ENCODE peak calls at places on chromosomes 4 and X, in six cellular contexts. A is kidney epithelial cell, E is pancreas, T is cardiac fibroblast, G is vagina, N is heart right ventricle. V is an unnamed sample.

GRCh38 chrX:14032383-14032782 is 2.7 kb upstream of the GEMIN8 start:
- DNase-seq in A (no peak), N (no peak), G (no peak), E (no peak), T (peak; percentile 64), V (peak; percentile 51)

GRCh38 chr4:159014896-159015295 is 88.0 kb upstream of the RAPGEF2 start:
- DNase-seq in N (no peak), T (no peak), G (no peak), E (no peak), A (no peak), V (no peak)

GRCh38 chr4:54588404-54588803 is 69.4 kb upstream of the KIT start:
- DNase-seq in E (no peak), T (peak; percentile 24), A (no peak), N (no peak), G (no peak), V (peak; percentile 85)

GRCh38 chr4:129323630-129324029 is 227.7 kb downstream of the C4orf33 start:
- DNase-seq in T (no peak), E (no peak), G (no peak), N (no peak), A (no peak), V (no peak)

GRCh38 chr4:79498282-79498681 is 90.3 kb upstream of the GK2 start:
- DNase-seq in E (no peak), T (no peak), G (no peak), N (no peak), A (no peak), V (no peak)

GRCh38 chrX:32048285-32048684 is 976.4 kb upstream of the FTHL17 start:
- DNase-seq in G (no peak), A (no peak), N (no peak), E (no peak), T (no peak), V (no peak)

GRCh38 chr4:138405934-138406567 is 163.9 kb upstream of the SLC7A11 start:
- DNase-seq in G (no peak), A (peak; percentile 18), T (peak; percentile 57), N (no peak), E (no peak), V (peak; percentile 83)

GRCh38 chr4:124290678-124291077 is 421.9 kb downstream of the ANKRD50 start:
- DNase-seq in A (no peak), G (no peak), N (no peak), T (no peak), E (no peak), V (peak; percentile 90)

GRCh38 chr4:164779811-164780216 is 25.9 kb downstream of the SMIM31 start:
- DNase-seq in N (no peak), T (peak; percentile 65), E (no peak), G (no peak), A (no peak), V (peak; percentile 60)

GRCh38 chrX:9788908-9789307 is 2.7 kb downstream of the SHROOM2 start:
- DNase-seq in A (peak; percentile 9), T (peak; percentile 57), N (no peak), E (no peak), G (no peak), V (peak; percentile 68)

GRCh38 chr4:11470709-11471441 is 42.2 kb upstream of the HS3ST1 start:
- DNase-seq in A (no peak), N (no peak), E (no peak), T (no peak), G (no peak), V (peak; percentile 83)

GRCh38 chr4:37656649-37657048 is 29.5 kb downstream of the RELL1 start:
- DNase-seq in N (no peak), E (no peak), T (no peak), G (no peak), A (no peak), V (no peak)

GRCh38 chr4:21948347-21949072 is at the start of gene KCNIP4:
- DNase-seq in E (peak; percentile 50), T (peak; percentile 6), A (no peak), G (no peak), N (no peak), V (peak; percentile 2)

GRCh38 chr4:36088542-36088941 is 155.8 kb downstream of the ARAP2 start:
- DNase-seq in N (no peak), E (no peak), A (peak; percentile 43), G (no peak), T (no peak), V (no peak)

GRCh38 chr4:86536166-86536565 is 57.9 kb upstream of the PTPN13 start:
- DNase-seq in T (no peak), E (no peak), N (no peak), A (no peak), G (no peak), V (no peak)

GRCh38 chrX:47112316-47112954 is 32.1 kb downstream of the NDUFB11 start:
- DNase-seq in G (no peak), E (no peak), A (no peak), T (peak; percentile 14), N (no peak), V (peak; percentile 8)

GRCh38 chrX:120560405-120560841 is 339 bp downstream of the CUL4B start:
- DNase-seq in G (no peak), N (no peak), E (no peak), T (no peak), A (no peak), V (peak; percentile 21)

GRCh38 chr4:8032381-8032780 is 92.7 kb upstream of the AFAP1 start:
- DNase-seq in N (no peak), T (no peak), A (no peak), E (no peak), G (no peak), V (no peak)

GRCh38 chr4:76854858-76855257 is 43.1 kb downstream of the SOWAHB start:
- DNase-seq in A (no peak), T (no peak), G (no peak), E (no peak), N (no peak), V (no peak)

GRCh38 chr4:76856183-76856969 is 41.6 kb downstream of the SOWAHB start:
- DNase-seq in N (no peak), E (no peak), A (no peak), G (no peak), T (peak; percentile 68), V (no peak)

GRCh38 chr4:76851375-76851774 is 46.6 kb downstream of the SOWAHB start:
- DNase-seq in T (no peak), N (no peak), A (no peak), E (no peak), G (no peak), V (no peak)

DNA sequence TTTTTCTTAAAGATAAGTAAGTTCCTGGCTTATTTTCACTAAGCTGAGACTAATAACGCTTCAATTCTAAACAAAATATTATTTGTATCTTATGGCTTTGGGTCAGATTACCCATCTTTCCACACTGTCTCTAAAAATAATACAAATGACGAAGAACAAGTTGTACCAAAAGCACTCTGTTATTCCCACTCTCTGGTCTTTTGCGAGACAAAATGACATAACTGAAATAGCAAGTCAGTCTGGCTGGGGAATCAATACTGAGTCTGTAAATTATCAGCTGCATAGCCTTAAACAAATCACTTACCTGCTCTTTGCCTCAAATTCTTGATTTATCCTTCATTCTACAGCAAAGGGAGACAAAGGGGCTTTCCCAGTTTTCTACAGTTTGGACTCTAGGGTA is 40.9 kb downstream of the SOWAHB start:
- DNase-seq in N (no peak), T (no peak), G (no peak), E (no peak), A (no peak), V (no peak)
- H3K4me3 ChIP-seq in N (no peak overlapping the region), T (no peak overlapping the region), G (no peak overlapping the region), E (no peak overlapping the region), A (no peak overlapping the region), V (no peak overlapping the region)

DNA sequence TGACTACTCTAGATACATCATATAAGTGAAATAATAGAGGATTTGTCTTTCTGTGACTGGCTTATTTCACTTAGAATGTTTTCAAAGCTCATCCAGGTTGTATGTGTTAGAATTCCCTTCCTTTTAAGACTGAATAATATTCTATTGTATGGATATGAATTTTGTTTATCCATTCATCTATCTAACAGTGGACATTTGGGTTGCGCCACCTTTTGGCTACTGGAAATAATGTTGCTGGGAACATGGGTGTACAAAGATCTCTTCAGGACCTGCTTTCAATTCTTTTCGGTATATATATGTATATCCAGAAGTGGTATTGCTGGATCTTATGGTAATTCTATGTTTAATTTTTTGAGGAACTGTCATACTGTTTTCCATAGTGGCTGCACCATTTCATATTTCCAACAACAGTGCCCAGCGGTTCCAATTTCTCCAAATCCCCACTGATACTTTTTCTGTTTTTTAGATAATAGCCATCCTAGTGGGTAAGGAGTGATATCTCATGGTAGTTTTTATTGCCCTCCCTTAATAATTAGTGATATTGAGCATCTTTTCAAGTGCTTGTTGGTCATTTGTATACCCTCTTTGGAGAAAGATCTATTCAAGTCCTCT is 3.4 kb upstream of the SCD5 start:
- DNase-seq in A (no peak), T (peak; percentile 54), G (no peak), E (no peak), N (no peak), V (peak; percentile 66)
- TF ChIP-seq CTCF in A (peak; percentile 49), T (peak; percentile 46), G (no peak), E (no peak), N (no peak), V (peak; percentile 64)

GRCh38 chrX:50068893-50069292 is 131.9 kb downstream of the AKAP4 start:
- DNase-seq in A (no peak), T (no peak), E (no peak), N (no peak), G (no peak), V (no peak)

GRCh38 chrX:50068293-50068568 is 132.6 kb downstream of the AKAP4 start:
- DNase-seq in A (no peak), T (no peak), N (no peak), G (no peak), E (no peak), V (no peak)

GRCh38 chrX:50071507-50071906 is 129.3 kb downstream of the AKAP4 start:
- DNase-seq in A (no peak), N (no peak), T (no peak), E (no peak), G (no peak), V (no peak)

GRCh38 chrX:50066318-50066937 is 134.4 kb downstream of the AKAP4 start:
- DNase-seq in E (no peak), G (no peak), A (no peak), N (no peak), T (no peak), V (no peak)

DNA sequence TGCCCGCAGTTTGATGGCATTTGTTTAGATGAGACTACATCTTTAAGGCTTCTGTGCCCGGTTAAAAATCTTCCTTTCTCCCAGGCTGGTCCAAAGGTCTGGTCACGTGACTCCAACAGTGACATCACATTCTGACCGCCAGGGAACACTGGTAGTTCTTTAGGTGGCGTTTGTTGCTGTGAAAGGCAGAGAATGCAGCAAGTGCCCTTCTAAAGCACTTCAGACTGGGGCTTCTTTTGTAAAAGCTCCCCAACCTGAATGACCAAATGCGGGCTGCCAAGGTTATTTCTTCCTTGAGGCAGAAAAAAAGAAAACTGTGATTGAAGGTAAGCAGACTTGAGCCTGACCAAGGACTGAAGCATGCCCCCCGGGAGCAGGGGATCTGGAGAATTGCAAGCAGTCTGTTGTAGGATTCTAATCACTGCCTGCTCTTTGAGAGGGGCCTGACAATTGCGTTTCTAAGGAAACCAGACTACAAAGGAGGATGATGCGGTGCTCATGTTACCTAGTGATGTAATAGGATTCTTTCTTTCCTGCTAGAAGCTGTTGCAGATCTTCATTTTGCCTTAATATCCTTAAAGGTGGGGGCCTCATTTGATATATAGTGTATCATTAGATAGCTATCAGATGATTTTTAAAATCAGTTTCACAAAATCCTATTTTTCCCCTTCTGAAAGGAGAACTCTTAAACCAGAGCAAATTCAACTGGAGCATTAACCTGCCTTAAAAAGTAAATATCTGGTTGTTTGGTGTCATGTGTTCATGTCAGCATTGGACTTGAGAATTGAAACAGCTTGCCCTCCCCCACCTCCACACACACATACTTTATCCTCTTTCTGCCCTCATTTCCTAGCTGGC is 133.1 kb downstream of the AKAP4 start:
- DNase-seq in E (no peak), G (no peak), T (peak; percentile 34), N (no peak), A (no peak), V (peak; percentile 2)
- H3K4me3 ChIP-seq in E (no peak overlapping the region), G (no peak overlapping the region), T (no peak overlapping the region), N (no peak overlapping the region), A (peak overlapping the region; percentile 13), V (no peak overlapping the region)

GRCh38 chrX:110021180-110022022 is 18.5 kb downstream of the TMEM164 start:
- DNase-seq in N (no peak), T (peak; percentile 69), A (no peak), E (no peak), G (no peak), V (no peak)
- TF ChIP-seq CTCF in N (no peak), T (no peak), A (no peak), E (no peak), G (no peak), V (no peak)

V was measured in epithelial cell of esophagus.